ENCODE peak calls at places on chromosomes 5 and 9, in eight cellular contexts. One of them, this sample, is unnamed. For H3K36me3, the result is how much of the 10 kb centered on the place peaks cover.

GRCh38 chr5:166236327-166236726 is 2055.1 kb upstream of the WWC1 start:
- DNase-seq in Caco-2: no peak
- DNase-seq in heart right ventricle: no peak
- DNase-seq in fibroblast of lung: no peak
- DNase-seq in tibial artery: no peak
- DNase-seq in GM12878: no peak
- DNase-seq in adrenal gland: no peak
- DNase-seq in left lung: no peak
- DNase-seq in this sample: no peak

GRCh38 chr9:134544388-134545212 is 97.0 kb upstream of the COL5A1 start:
- DNase-seq in Caco-2: peak
- DNase-seq in heart right ventricle: no peak
- DNase-seq in fibroblast of lung: peak
- DNase-seq in tibial artery: no peak
- DNase-seq in GM12878: no peak
- DNase-seq in adrenal gland: no peak
- DNase-seq in left lung: peak
- DNase-seq in this sample: no peak

GRCh38 chr5:59873113-59873512 is 20.4 kb downstream of the PDE4D start:
- DNase-seq in Caco-2: no peak
- DNase-seq in heart right ventricle: no peak
- DNase-seq in fibroblast of lung: peak
- DNase-seq in tibial artery: no peak
- DNase-seq in GM12878: no peak
- DNase-seq in adrenal gland: no peak
- DNase-seq in left lung: no peak
- DNase-seq in this sample: no peak

GRCh38 chr9:109600142-109600541 is 102.0 kb upstream of the PTPN3 start:
- DNase-seq in Caco-2: no peak
- DNase-seq in heart right ventricle: no peak
- DNase-seq in fibroblast of lung: peak
- DNase-seq in tibial artery: no peak
- DNase-seq in GM12878: no peak
- DNase-seq in adrenal gland: no peak
- DNase-seq in left lung: peak
- DNase-seq in this sample: no peak

GRCh38 chr5:138712324-138712723 is 40.9 kb upstream of the CTNNA1 start:
- DNase-seq in Caco-2: no peak
- DNase-seq in heart right ventricle: no peak
- DNase-seq in fibroblast of lung: no peak
- DNase-seq in tibial artery: no peak
- DNase-seq in GM12878: no peak
- DNase-seq in adrenal gland: no peak
- DNase-seq in left lung: no peak
- DNase-seq in this sample: no peak

GRCh38 chr5:169165052-169165451 is 135.9 kb downstream of the SLIT3 start:
- DNase-seq in Caco-2: no peak
- DNase-seq in heart right ventricle: no peak
- DNase-seq in fibroblast of lung: no peak
- DNase-seq in tibial artery: no peak
- DNase-seq in GM12878: no peak
- DNase-seq in adrenal gland: no peak
- DNase-seq in left lung: no peak
- DNase-seq in this sample: no peak

GRCh38 chr5:128082551-128083032 is 974 bp upstream of the SLC12A2 start:
- DNase-seq in Caco-2: no peak
- DNase-seq in heart right ventricle: no peak
- DNase-seq in fibroblast of lung: no peak
- DNase-seq in tibial artery: no peak
- DNase-seq in GM12878: peak
- DNase-seq in adrenal gland: no peak
- DNase-seq in left lung: no peak
- DNase-seq in this sample: no peak

GRCh38 chr9:108476574-108476973 is 379.2 kb downstream of the ACTL7B start:
- DNase-seq in Caco-2: no peak
- DNase-seq in heart right ventricle: no peak
- DNase-seq in fibroblast of lung: peak
- DNase-seq in tibial artery: no peak
- DNase-seq in GM12878: no peak
- DNase-seq in adrenal gland: no peak
- DNase-seq in left lung: no peak
- DNase-seq in this sample: no peak

GRCh38 chr9:100087218-100087617 is 11.6 kb downstream of the ERP44 start:
- DNase-seq in Caco-2: no peak
- DNase-seq in heart right ventricle: no peak
- DNase-seq in fibroblast of lung: peak
- DNase-seq in tibial artery: no peak
- DNase-seq in GM12878: no peak
- DNase-seq in adrenal gland: no peak
- DNase-seq in left lung: no peak
- DNase-seq in this sample: peak

GRCh38 chr9:87498046-87498815 is 564 bp downstream of the DAPK1 start:
- DNase-seq in Caco-2: peak
- DNase-seq in heart right ventricle: no peak
- DNase-seq in fibroblast of lung: peak
- DNase-seq in tibial artery: no peak
- DNase-seq in GM12878: no peak
- DNase-seq in adrenal gland: no peak
- DNase-seq in left lung: peak
- DNase-seq in this sample: peak

GRCh38 chr9:131847665-131848354 is 107.9 kb upstream of the RAPGEF1 start:
- DNase-seq in Caco-2: no peak
- DNase-seq in heart right ventricle: no peak
- DNase-seq in fibroblast of lung: no peak
- DNase-seq in tibial artery: no peak
- DNase-seq in GM12878: no peak
- DNase-seq in adrenal gland: no peak
- DNase-seq in left lung: no peak
- DNase-seq in this sample: no peak

GRCh38 chr5:10423009-10423408 is 18.7 kb upstream of the ROPN1L start:
- DNase-seq in Caco-2: no peak
- DNase-seq in heart right ventricle: no peak
- DNase-seq in fibroblast of lung: no peak
- DNase-seq in tibial artery: no peak
- DNase-seq in GM12878: no peak
- DNase-seq in adrenal gland: no peak
- DNase-seq in left lung: no peak
- DNase-seq in this sample: no peak

GRCh38 chr9:87478211-87478992 is 19.3 kb upstream of the DAPK1 start:
- DNase-seq in Caco-2: no peak
- DNase-seq in heart right ventricle: no peak
- DNase-seq in fibroblast of lung: no peak
- DNase-seq in tibial artery: no peak
- DNase-seq in GM12878: no peak
- DNase-seq in adrenal gland: no peak
- DNase-seq in left lung: no peak
- DNase-seq in this sample: no peak

GRCh38 chr9:86751207-86751606 is 196.1 kb downstream of the GAS1 start:
- DNase-seq in Caco-2: no peak
- DNase-seq in heart right ventricle: peak
- DNase-seq in fibroblast of lung: no peak
- DNase-seq in tibial artery: no peak
- DNase-seq in GM12878: no peak
- DNase-seq in adrenal gland: no peak
- DNase-seq in left lung: no peak
- DNase-seq in this sample: no peak

GRCh38 chr9:74293479-74293878 is 203.7 kb upstream of the RORB start:
- DNase-seq in Caco-2: no peak
- DNase-seq in heart right ventricle: no peak
- DNase-seq in fibroblast of lung: no peak
- DNase-seq in tibial artery: no peak
- DNase-seq in GM12878: no peak
- DNase-seq in adrenal gland: no peak
- DNase-seq in left lung: no peak
- DNase-seq in this sample: no peak

GRCh38 chr9:110936252-110936651 is 102.0 kb downstream of the LPAR1 start:
- DNase-seq in Caco-2: no peak
- DNase-seq in heart right ventricle: no peak
- DNase-seq in fibroblast of lung: no peak
- DNase-seq in tibial artery: no peak
- DNase-seq in GM12878: no peak
- DNase-seq in adrenal gland: no peak
- DNase-seq in left lung: no peak
- DNase-seq in this sample: no peak

GRCh38 chr9:97510797-97511761 is 9.6 kb downstream of the TMOD1 start:
- DNase-seq in Caco-2: no peak
- DNase-seq in heart right ventricle: peak
- DNase-seq in fibroblast of lung: peak
- DNase-seq in tibial artery: no peak
- DNase-seq in GM12878: peak
- DNase-seq in adrenal gland: no peak
- DNase-seq in left lung: no peak
- DNase-seq in this sample: peak

GRCh38 chr5:160029540-160030139 is 20.7 kb downstream of the TTC1 start:
- DNase-seq in Caco-2: no peak
- DNase-seq in heart right ventricle: no peak
- DNase-seq in fibroblast of lung: no peak
- DNase-seq in tibial artery: no peak
- DNase-seq in GM12878: no peak
- DNase-seq in adrenal gland: no peak
- DNase-seq in left lung: no peak
- DNase-seq in this sample: no peak

GRCh38 chr5:180464603-180464970 is 29.6 kb upstream of the CNOT6 start:
- DNase-seq in Caco-2: no peak
- DNase-seq in heart right ventricle: no peak
- DNase-seq in fibroblast of lung: no peak
- DNase-seq in tibial artery: no peak
- DNase-seq in GM12878: no peak
- DNase-seq in adrenal gland: no peak
- DNase-seq in left lung: no peak
- DNase-seq in this sample: no peak

DNA sequence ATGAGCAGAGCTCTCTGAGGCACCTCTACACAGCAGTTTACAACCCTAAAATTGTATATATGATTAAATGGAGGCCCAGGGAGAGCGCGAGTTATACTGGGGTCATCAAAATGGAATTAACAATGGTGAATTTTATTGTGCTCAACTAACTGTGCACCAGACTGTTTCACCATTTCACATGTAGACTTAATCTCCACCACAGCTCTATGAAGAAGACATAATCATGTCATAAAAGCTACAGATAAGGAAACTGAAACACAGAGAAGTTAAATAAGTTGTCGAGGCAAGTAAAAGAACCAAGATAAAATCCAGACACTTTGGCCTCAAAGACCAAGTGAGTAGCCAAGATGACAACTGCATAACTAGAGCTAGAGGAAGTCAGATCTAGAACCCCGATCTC is 1.5 kb downstream of the SH3TC2 start:
- DNase-seq in Caco-2: no peak
- DNase-seq in heart right ventricle: no peak
- DNase-seq in fibroblast of lung: no peak
- DNase-seq in tibial artery: no peak
- DNase-seq in GM12878: no peak
- DNase-seq in adrenal gland: no peak
- DNase-seq in left lung: no peak
- DNase-seq in this sample: no peak
- H3K4me3 ChIP-seq in Caco-2: no peak
- H3K4me3 ChIP-seq in heart right ventricle: no peak
- H3K4me3 ChIP-seq in fibroblast of lung: no peak
- H3K4me3 ChIP-seq in tibial artery: no peak
- H3K4me3 ChIP-seq in GM12878: no peak
- H3K4me3 ChIP-seq in adrenal gland: no peak
- H3K4me3 ChIP-seq in left lung: no peak
- H3K4me3 ChIP-seq in this sample: no peak

GRCh38 chr5:142289708-142290573 is 34.9 kb downstream of the SPRY4 start:
- DNase-seq in Caco-2: no peak
- DNase-seq in heart right ventricle: peak
- DNase-seq in fibroblast of lung: no peak
- DNase-seq in tibial artery: no peak
- DNase-seq in GM12878: no peak
- DNase-seq in adrenal gland: no peak
- DNase-seq in left lung: no peak
- DNase-seq in this sample: no peak

GRCh38 chr5:142283304-142283703 is 41.5 kb downstream of the SPRY4 start:
- DNase-seq in Caco-2: no peak
- DNase-seq in heart right ventricle: no peak
- DNase-seq in fibroblast of lung: no peak
- DNase-seq in tibial artery: no peak
- DNase-seq in GM12878: no peak
- DNase-seq in adrenal gland: no peak
- DNase-seq in left lung: no peak
- DNase-seq in this sample: no peak

GRCh38 chr5:142287973-142288313 is 36.9 kb downstream of the SPRY4 start:
- DNase-seq in Caco-2: no peak
- DNase-seq in heart right ventricle: no peak
- DNase-seq in fibroblast of lung: no peak
- DNase-seq in tibial artery: no peak
- DNase-seq in GM12878: peak
- DNase-seq in adrenal gland: no peak
- DNase-seq in left lung: no peak
- DNase-seq in this sample: no peak

GRCh38 chr5:142287096-142287972 is 37.5 kb downstream of the SPRY4 start:
- DNase-seq in Caco-2: no peak
- DNase-seq in heart right ventricle: no peak
- DNase-seq in fibroblast of lung: no peak
- DNase-seq in tibial artery: no peak
- DNase-seq in GM12878: peak
- DNase-seq in adrenal gland: no peak
- DNase-seq in left lung: no peak
- DNase-seq in this sample: no peak

DNA sequence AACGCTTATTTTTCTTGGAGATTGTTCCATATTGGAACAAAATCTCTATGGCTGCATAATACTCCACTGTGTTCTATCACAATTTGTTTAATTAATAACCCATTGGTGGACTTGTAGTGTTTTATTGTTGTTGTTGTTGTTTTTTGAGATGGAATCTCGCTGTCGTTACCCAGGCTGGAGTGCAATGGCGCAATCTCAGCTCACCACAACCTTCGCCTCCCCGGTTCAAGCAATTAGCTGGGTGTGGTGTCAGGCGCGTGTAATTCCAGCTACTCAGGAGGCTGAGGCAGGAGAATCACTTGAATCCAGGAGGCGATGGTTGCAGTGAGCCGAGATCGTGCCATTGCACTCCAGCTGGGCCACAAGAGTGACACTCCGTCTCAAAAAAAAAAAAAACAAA is 38.7 kb downstream of the SPRY4 start:
- DNase-seq in Caco-2: no peak
- DNase-seq in heart right ventricle: no peak
- DNase-seq in fibroblast of lung: no peak
- DNase-seq in tibial artery: no peak
- DNase-seq in GM12878: no peak
- DNase-seq in adrenal gland: no peak
- DNase-seq in left lung: no peak
- DNase-seq in this sample: no peak
- TF ChIP-seq CTCF in Caco-2: no peak
- TF ChIP-seq CTCF in heart right ventricle: no peak
- TF ChIP-seq CTCF in fibroblast of lung: no peak
- TF ChIP-seq CTCF in tibial artery: no peak
- TF ChIP-seq CTCF in GM12878: no peak
- TF ChIP-seq CTCF in adrenal gland: no peak
- TF ChIP-seq CTCF in left lung: no peak
- TF ChIP-seq CTCF in this sample: no peak

GRCh38 chr9:136400038-136400834 is at the start of gene SNAPC4:
- DNase-seq in Caco-2: peak
- DNase-seq in heart right ventricle: peak
- DNase-seq in fibroblast of lung: peak
- DNase-seq in tibial artery: peak
- DNase-seq in GM12878: peak
- DNase-seq in adrenal gland: peak
- DNase-seq in left lung: peak
- DNase-seq in this sample: peak
- H3K36me3 ChIP-seq in Caco-2: under half
- H3K36me3 ChIP-seq in heart right ventricle: under half
- H3K36me3 ChIP-seq in fibroblast of lung: under half
- H3K36me3 ChIP-seq in tibial artery: under half
- H3K36me3 ChIP-seq in GM12878: under half
- H3K36me3 ChIP-seq in adrenal gland: under half
- H3K36me3 ChIP-seq in left lung: under half
- H3K36me3 ChIP-seq in this sample: under half

GRCh38 chr5:69512740-69513260 is 20.2 kb downstream of the OCLN start:
- DNase-seq in Caco-2: no peak
- DNase-seq in heart right ventricle: no peak
- DNase-seq in fibroblast of lung: peak
- DNase-seq in tibial artery: no peak
- DNase-seq in GM12878: no peak
- DNase-seq in adrenal gland: no peak
- DNase-seq in left lung: no peak
- DNase-seq in this sample: no peak
- H3K4me3 ChIP-seq in Caco-2: no peak
- H3K4me3 ChIP-seq in heart right ventricle: no peak
- H3K4me3 ChIP-seq in fibroblast of lung: no peak
- H3K4me3 ChIP-seq in tibial artery: no peak
- H3K4me3 ChIP-seq in GM12878: no peak
- H3K4me3 ChIP-seq in adrenal gland: no peak
- H3K4me3 ChIP-seq in left lung: no peak
- H3K4me3 ChIP-seq in this sample: no peak